ENCODE peak calls at places on chromosomes 11 and 22, in eight cellular contexts. P is BJ; I is mesenteric fat pad; W is globus pallidus; B is ecto neural progenitor cell; K is stimulated activated naive CD4-positive, alpha-beta T cell treated with Interleukin-2 at 50 U/mL for 16 hours; V is activated naive CD4-positive, alpha-beta T cell treated with Interleukin-2 at 50 U/mL for 16 hours; A is T47D. R is an unnamed sample.

GRCh38 chr22:48923165-48923875 is 904.4 kb downstream of the BRD1 start:
- DNase-seq in P (no peak), I (no peak), W (peak; percentile 38), B (no peak), K (no peak), V (no peak), A (no peak), R (no peak)

GRCh38 chr22:19708323-19709011 is 5.8 kb upstream of the SEPTIN5 start:
- DNase-seq in P (no peak), I (no peak), W (no peak), B (peak; percentile 38), K (no peak), V (no peak), A (no peak), R (no peak)

GRCh38 chr11:64148200-64148916 is 17.6 kb downstream of the MACROD1 start:
- DNase-seq in P (no peak), I (no peak), W (peak; percentile 95), B (peak; percentile 87), K (peak; percentile 57), V (peak; percentile 73), A (peak; percentile 73), R (peak; percentile 58)

GRCh38 chr22:25085930-25086901 is 113.4 kb upstream of the CRYBB3 start:
- DNase-seq in P (no peak), I (no peak), W (no peak), B (no peak), K (no peak), V (no peak), A (no peak), R (peak; percentile 79)

GRCh38 chr11:65132988-65133700 is 1.2 kb downstream of the SYVN1 start:
- DNase-seq in P (no peak), I (no peak), W (no peak), B (no peak), K (peak; percentile 40), V (peak; percentile 65), A (peak; percentile 78), R (peak; percentile 90)

GRCh38 chr11:76620471-76620870 is 50.1 kb downstream of the LRRC32 start:
- DNase-seq in P (peak; percentile 78), I (no peak), W (no peak), B (no peak), K (no peak), V (no peak), A (no peak), R (no peak)

GRCh38 chr11:30260813-30261212 is 30.0 kb downstream of the FSHB start:
- DNase-seq in P (no peak), I (no peak), W (no peak), B (no peak), K (no peak), V (no peak), A (no peak), R (no peak)

GRCh38 chr22:36454916-36455570 is 26.4 kb downstream of the TXN2 start:
- DNase-seq in P (no peak), I (peak; percentile 98), W (peak; percentile 71), B (peak; percentile 96), K (peak; percentile 93), V (peak; percentile 94), A (peak; percentile 65), R (peak; percentile 94)

GRCh38 chr22:41286639-41287091 is 678 bp upstream of the RANGAP1 start:
- DNase-seq in P (no peak), I (no peak), W (no peak), B (no peak), K (peak; percentile 53), V (peak; percentile 48), A (no peak), R (no peak)

GRCh38 chr11:113179181-113179701 is 135.1 kb upstream of the TTC12 start:
- DNase-seq in P (no peak), I (no peak), W (no peak), B (no peak), K (no peak), V (no peak), A (no peak), R (no peak)

GRCh38 chr22:17334054-17334453 is 35.2 kb upstream of the CECR2 start:
- DNase-seq in P (no peak), I (no peak), W (no peak), B (no peak), K (no peak), V (no peak), A (no peak), R (no peak)

GRCh38 chr11:33160147-33160546 is 1.1 kb downstream of the CSTF3 start:
- DNase-seq in P (no peak), I (no peak), W (no peak), B (no peak), K (no peak), V (no peak), A (no peak), R (no peak)

GRCh38 chr22:50305658-50306566 is 1.5 kb downstream of the PLXNB2 start:
- DNase-seq in P (peak; percentile 77), I (no peak), W (peak; percentile 59), B (no peak), K (no peak), V (no peak), A (peak; percentile 82), R (peak; percentile 89)

GRCh38 chr11:86551286-86551685 is 121.1 kb downstream of the ME3 start:
- DNase-seq in P (peak; percentile 57), I (no peak), W (no peak), B (no peak), K (no peak), V (no peak), A (no peak), R (peak; percentile 83)

GRCh38 chr22:35467788-35468187 is 67.8 kb downstream of the MCM5 start:
- DNase-seq in P (no peak), I (no peak), W (peak; percentile 84), B (peak; percentile 72), K (no peak), V (no peak), A (peak; percentile 31), R (peak; percentile 50)

GRCh38 chr11:92332986-92333385 is 108.4 kb downstream of the FAT3 start:
- DNase-seq in P (peak; percentile 41), I (no peak), W (no peak), B (no peak), K (no peak), V (no peak), A (no peak), R (no peak)

GRCh38 chr22:28115426-28115825 is 196.4 kb upstream of the PITPNB start:
- DNase-seq in P (no peak), I (no peak), W (no peak), B (no peak), K (no peak), V (no peak), A (no peak), R (no peak)

GRCh38 chr22:19629331-19629719 is 85.0 kb upstream of the SEPTIN5 start:
- DNase-seq in P (no peak), I (peak; percentile 35), W (no peak), B (no peak), K (no peak), V (no peak), A (no peak), R (no peak)

GRCh38 chr11:79466411-79466810 is 25.6 kb upstream of the TENM4 start:
- DNase-seq in P (no peak), I (no peak), W (no peak), B (no peak), K (no peak), V (no peak), A (no peak), R (no peak)

GRCh38 chr11:66595245-66595904 is 2.4 kb downstream of the CCS start:
- DNase-seq in P (no peak), I (no peak), W (no peak), B (no peak), K (no peak), V (no peak), A (no peak), R (peak; percentile 12)

GRCh38 chr11:77019976-77020591 is 14.1 kb upstream of the B3GNT6 start:
- DNase-seq in P (no peak), I (no peak), W (no peak), B (no peak), K (no peak), V (no peak), A (no peak), R (peak; percentile 43)

GRCh38 chr11:119371778-119372182 is 9.7 kb downstream of the USP2 start:
- DNase-seq in P (no peak), I (no peak), W (peak; percentile 79), B (no peak), K (no peak), V (no peak), A (peak; percentile 48), R (peak; percentile 77)

GRCh38 chr11:84719935-84720577 is 907.1 kb downstream of the DLG2 start:
- DNase-seq in P (no peak), I (no peak), W (no peak), B (peak; percentile 72), K (no peak), V (no peak), A (no peak), R (no peak)

GRCh38 chr22:45692549-45692948 is 20.9 kb downstream of the ATXN10 start:
- DNase-seq in P (no peak), I (no peak), W (no peak), B (no peak), K (no peak), V (no peak), A (no peak), R (no peak)

GRCh38 chr11:119262668-119263351 is 54.1 kb downstream of the MCAM start:
- DNase-seq in P (no peak), I (no peak), W (no peak), B (no peak), K (no peak), V (no peak), A (no peak), R (no peak)

GRCh38 chr11:130001491-130002351 is 914 bp downstream of the PRDM10 start:
- DNase-seq in P (no peak), I (no peak), W (peak; percentile 41), B (no peak), K (peak; percentile 54), V (peak; percentile 31), A (peak; percentile 46), R (peak; percentile 47)

GRCh38 chr11:19301336-19301735 is 60.6 kb upstream of the E2F8 start:
- DNase-seq in P (no peak), I (no peak), W (no peak), B (no peak), K (no peak), V (no peak), A (no peak), R (no peak)

GRCh38 chr22:29032584-29032983 is 29.0 kb downstream of the C22orf31 start:
- DNase-seq in P (no peak), I (no peak), W (no peak), B (no peak), K (no peak), V (no peak), A (no peak), R (no peak)

GRCh38 chr11:95088946-95089619 is 563 bp upstream of the ENDOD1 start:
- DNase-seq in P (no peak), I (no peak), W (peak; percentile 64), B (no peak), K (no peak), V (no peak), A (no peak), R (no peak)

GRCh38 chr11:95545116-95545875 is 244.3 kb downstream of the FAM76B start:
- DNase-seq in P (no peak), I (no peak), W (no peak), B (no peak), K (no peak), V (no peak), A (no peak), R (no peak)

GRCh38 chr11:116657842-116658825 is 114.7 kb downstream of the BUD13 start:
- DNase-seq in P (no peak), I (no peak), W (no peak), B (no peak), K (no peak), V (no peak), A (no peak), R (no peak)

R was measured in small intestine.